ENCODE peak calls at places on chromosomes 5 and 9, in seven cellular contexts. F, P, Z, T, L, H and Y are unnamed samples.

GRCh38 chr5:103624035-103624461 is 61.5 kb upstream of the NUDT12 start:
- DNase-seq in F (no peak), P (no peak), Z (peak; percentile 31), T (no peak), L (peak; percentile 83), H (no peak), Y (no peak)

GRCh38 chr5:159106569-159107282 is 7.0 kb upstream of the EBF1 start:
- DNase-seq in F (peak; percentile 37), P (peak; percentile 2), Z (peak; percentile 14), T (peak; percentile 33), L (peak; percentile 15), H (peak; percentile 88), Y (peak; percentile 74)

GRCh38 chr9:7354704-7355103 is 444.9 kb downstream of the DMAC1 start:
- DNase-seq in F (no peak), P (no peak), Z (no peak), T (no peak), L (no peak), H (no peak), Y (no peak)

GRCh38 chr5:139574641-139575312 is 13.6 kb downstream of the UBE2D2 start:
- DNase-seq in F (peak; percentile 35), P (no peak), Z (no peak), T (no peak), L (no peak), H (peak; percentile 18), Y (no peak)

GRCh38 chr9:129627556-129628492 is 1.9 kb downstream of the NTMT1 start:
- DNase-seq in F (no peak), P (no peak), Z (no peak), T (no peak), L (no peak), H (no peak), Y (no peak)

GRCh38 chr9:77750284-77750683 is 102.2 kb upstream of the GNA14 start:
- DNase-seq in F (no peak), P (no peak), Z (no peak), T (no peak), L (peak; percentile 37), H (no peak), Y (no peak)

GRCh38 chr9:2321523-2322148 is 300.0 kb upstream of the VLDLR start:
- DNase-seq in F (no peak), P (no peak), Z (no peak), T (no peak), L (no peak), H (no peak), Y (no peak)

GRCh38 chr5:38473008-38473407 is 83.4 kb downstream of the LIFR start:
- DNase-seq in F (no peak), P (no peak), Z (no peak), T (no peak), L (no peak), H (no peak), Y (no peak)

GRCh38 chr5:131610198-131611063 is 24.6 kb downstream of the RAPGEF6 start:
- DNase-seq in F (peak; percentile 15), P (no peak), Z (no peak), T (peak; percentile 26), L (peak; percentile 87), H (no peak), Y (no peak)

GRCh38 chr5:163478982-163479271 is 18.5 kb downstream of the HMMR start:
- DNase-seq in F (no peak), P (no peak), Z (no peak), T (no peak), L (no peak), H (no peak), Y (no peak)

GRCh38 chr9:37650873-37651768 is at the start of gene FRMPD1:
- DNase-seq in F (peak; percentile 67), P (peak; percentile 74), Z (no peak), T (no peak), L (no peak), H (peak; percentile 67), Y (peak; percentile 81)

GRCh38 chr9:96491079-96491879 is 41.3 kb downstream of the HABP4 start:
- DNase-seq in F (no peak), P (no peak), Z (no peak), T (peak; percentile 35), L (no peak), H (no peak), Y (no peak)

GRCh38 chr5:39579750-39580149 is 155.0 kb upstream of the DAB2 start:
- DNase-seq in F (no peak), P (no peak), Z (no peak), T (no peak), L (no peak), H (no peak), Y (no peak)

GRCh38 chr5:148309019-148309418 is 3.2 kb upstream of the SPINK7 start:
- DNase-seq in F (no peak), P (no peak), Z (no peak), T (no peak), L (no peak), H (no peak), Y (no peak)

GRCh38 chr5:10902145-10902544 is 141.1 kb upstream of the DAP start:
- DNase-seq in F (no peak), P (no peak), Z (no peak), T (no peak), L (peak; percentile 62), H (no peak), Y (no peak)

GRCh38 chr5:83222906-83223305 is 145.6 kb downstream of the XRCC4 start:
- DNase-seq in F (no peak), P (no peak), Z (no peak), T (no peak), L (no peak), H (no peak), Y (no peak)